ENCODE peak calls at places on chromosomes 13 and 19, in five cellular contexts. Y is PC-3; B is astrocyte; L is effector memory CD4-positive, alpha-beta T cell; J is adipocyte. U is an unnamed sample.
A peak's percentile ranks its signal among the peaks of the same experiment; 100 is the strongest.

GRCh38 chr19:39828634-39829032 is 5.3 kb downstream of the DYRK1B start:
- DNase-seq in Y (no peak), L (no peak), B (no peak), J (no peak), U (no peak)

GRCh38 chr13:34108396-34108795 is 290.4 kb downstream of the RFC3 start:
- DNase-seq in B (peak; percentile 47), Y (peak; percentile 11), J (no peak), L (no peak), U (no peak)

GRCh38 chr13:34153428-34154180 is 335.7 kb downstream of the RFC3 start:
- DNase-seq in Y (no peak), B (no peak), L (no peak), J (no peak), U (no peak)

GRCh38 chr13:110258876-110259631 is 47.9 kb downstream of the COL4A1 start:
- DNase-seq in J (peak; percentile 47), L (no peak), B (peak; percentile 49), Y (peak; percentile 4), U (no peak)

GRCh38 chr13:34672631-34673030 is 269.4 kb upstream of the NBEA start:
- DNase-seq in Y (no peak), L (no peak), J (no peak), B (peak; percentile 35), U (peak; percentile 21)

GRCh38 chr19:8302357-8302691 is 5.8 kb downstream of the CD320 start:
- DNase-seq in L (no peak), J (no peak), Y (no peak), B (no peak), U (no peak)

GRCh38 chr19:33063356-33064116 is 1.2 kb downstream of the RHPN2 start:
- DNase-seq in Y (peak; percentile 43), B (no peak), J (peak; percentile 36), L (no peak), U (no peak)

GRCh38 chr19:21765151-21765550 is 2.2 kb downstream of the ZNF100 start:
- DNase-seq in Y (no peak), B (no peak), L (no peak), J (no peak), U (no peak)

GRCh38 chr19:42422576-42423461 is 4.4 kb downstream of the LIPE start:
- DNase-seq in J (no peak), Y (no peak), B (no peak), L (peak; percentile 55), U (no peak)

GRCh38 chr13:45807520-45808099 is 43.9 kb downstream of the SIAH3 start:
- DNase-seq in L (no peak), J (peak; percentile 43), Y (peak; percentile 59), B (peak; percentile 24), U (peak; percentile 32)

GRCh38 chr13:105778196-105778595 is 757.3 kb downstream of the EFNB2 start:
- DNase-seq in B (peak; percentile 92), Y (no peak), J (peak; percentile 38), L (no peak), U (no peak)

GRCh38 chr19:17754634-17755532 is 3.6 kb downstream of the FCHO1 start:
- DNase-seq in L (no peak), J (no peak), B (no peak), Y (no peak), U (no peak)

GRCh38 chr19:38542040-38542439 is 75.7 kb downstream of the MAP4K1 start:
- DNase-seq in B (no peak), L (no peak), Y (no peak), J (no peak), U (no peak)

GRCh38 chr13:31444266-31444862 is 244.6 kb downstream of the B3GLCT start:
- DNase-seq in Y (no peak), J (peak; percentile 8), B (no peak), L (no peak), U (no peak)

GRCh38 chr13:20685042-20685441 is 18.5 kb upstream of the IL17D start:
- DNase-seq in Y (no peak), B (no peak), J (no peak), L (no peak), U (no peak)

GRCh38 chr13:31982124-31982523 is 49.5 kb upstream of the FRY start:
- DNase-seq in L (no peak), J (no peak), Y (no peak), B (peak; percentile 27), U (no peak)

GRCh38 chr13:46866150-46866549 is 30.7 kb downstream of the HTR2A start:
- DNase-seq in B (peak; percentile 8), L (no peak), Y (peak; percentile 48), J (peak; percentile 37), U (peak; percentile 31)

GRCh38 chr19:10986301-10987127 is 25.7 kb downstream of the SMARCA4 start:
- DNase-seq in Y (no peak), L (no peak), J (no peak), B (no peak), U (no peak)

GRCh38 chr19:41957838-41958366 is 1.2 kb downstream of the RABAC1 start:
- DNase-seq in B (peak; percentile 67), Y (peak; percentile 87), J (peak; percentile 84), L (no peak), U (peak; percentile 69)

GRCh38 chr19:35859414-35859813 is 2.7 kb downstream of the KIRREL2 start:
- DNase-seq in L (no peak), Y (no peak), B (no peak), J (no peak), U (no peak)
- H3K27me3 ChIP-seq in L (peaks cover 35% of the 10 kb centered on the region), Y (peaks cover 15% of the 10 kb centered on the region), B (peaks cover 45% of the 10 kb centered on the region), J (peaks cover 87% of the 10 kb centered on the region), U (peaks cover 5% of the 10 kb centered on the region)

GRCh38 chr13:99995503-99996176 is 14.1 kb downstream of the ZIC2 start:
- DNase-seq in B (no peak), J (no peak), L (no peak), Y (no peak), U (peak; percentile 57)
- H3K4me3 ChIP-seq in B (peak overlapping the region; percentile 50), J (no peak overlapping the region), L (no peak overlapping the region), Y (no peak overlapping the region), U (peak overlapping the region; percentile 50)

GRCh38 chr19:861099-861755 is 1.8 kb downstream of the CFD start:
- DNase-seq in Y (no peak), J (no peak), L (no peak), B (no peak), U (no peak)
- H3K27me3 ChIP-seq in Y (no peaks in the 10 kb centered on the region), J (no peaks in the 10 kb centered on the region), L (peaks cover 8% of the 10 kb centered on the region), B (peaks cover 3% of the 10 kb centered on the region), U (no peaks in the 10 kb centered on the region)

GRCh38 chr13:75871059-75871458 is 234.9 kb downstream of the LMO7 start:
- DNase-seq in L (no peak), Y (no peak), B (no peak), J (no peak), U (no peak)
- H3K4me3 ChIP-seq in L (no peak overlapping the region), Y (peak overlapping the region; percentile 84), B (no peak overlapping the region), J (peak overlapping the region; percentile 81), U (no peak overlapping the region)

GRCh38 chr13:99969368-99969933 is 2.1 kb downstream of the ZIC5 start:
- DNase-seq in B (no peak), Y (no peak), J (no peak), L (no peak), U (no peak)
- H3K27me3 ChIP-seq in B (peaks cover 69% of the 10 kb centered on the region), Y (peaks cover 68% of the 10 kb centered on the region), J (peaks cover 68% of the 10 kb centered on the region), L (peaks cover 82% of the 10 kb centered on the region), U (no peaks in the 10 kb centered on the region)

DNA sequence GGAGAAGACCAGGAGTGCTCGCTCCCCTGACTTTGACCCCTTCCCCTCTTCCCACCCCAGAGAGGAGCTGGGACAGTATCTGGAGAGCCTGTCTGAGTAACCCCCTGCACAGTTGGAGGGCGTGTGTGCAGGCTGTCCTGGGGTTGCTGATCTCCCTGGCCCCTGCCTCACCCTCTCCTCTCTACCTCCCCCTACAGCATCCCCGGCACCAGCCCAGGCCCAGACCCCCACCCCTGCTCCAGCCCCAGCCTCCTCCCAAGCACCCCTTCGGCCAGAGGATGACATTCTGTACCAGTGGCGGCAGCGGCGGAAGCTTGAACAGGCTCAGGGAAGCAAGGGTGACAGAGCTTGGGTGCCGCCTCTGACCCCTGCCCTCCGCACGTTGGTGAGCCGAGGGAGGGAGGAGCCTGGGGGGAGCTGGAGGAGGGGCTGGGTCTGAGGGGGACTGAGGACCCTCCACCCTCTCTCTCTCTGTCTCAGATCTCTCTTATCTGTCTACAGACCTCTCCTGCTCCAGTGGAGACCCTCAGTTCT is 8.7 kb downstream of the PROSER3 start:
- DNase-seq in Y (no peak), J (no peak), L (no peak), B (no peak), U (no peak)
- H3K4me3 ChIP-seq in Y (no peak overlapping the region), J (no peak overlapping the region), L (no peak overlapping the region), B (no peak overlapping the region), U (no peak overlapping the region)